ENCODE peak calls at places on chromosomes 4 and X, in four cellular contexts. G is H1, H is H9, X is IMR-90. A is an unnamed sample.

GRCh38 chrX:123425904-123426303 is 241.8 kb downstream of the GRIA3 start:
- DNase-seq in G (no peak), H (no peak), X (no peak), A (no peak)

GRCh38 chrX:135170877-135171519 is at the start of gene CT55:
- DNase-seq in G (no peak), H (peak; percentile 37), X (no peak), A (peak; percentile 26)

GRCh38 chr4:26081795-26082498 is 167.9 kb downstream of the SMIM20 start:
- DNase-seq in G (no peak), H (no peak), X (peak; percentile 52), A (peak; percentile 79)

GRCh38 chr4:37982736-37983135 is 22.5 kb downstream of the PTTG2 start:
- DNase-seq in G (no peak), H (no peak), X (no peak), A (no peak)

GRCh38 chrX:106619797-106620196 is 8.0 kb downstream of the RADX start:
- DNase-seq in G (no peak), H (no peak), X (peak; percentile 11), A (peak; percentile 2)

GRCh38 chr4:173169428-173170209 is 1.0 kb downstream of the GALNT7 start:
- DNase-seq in G (peak; percentile 75), H (peak; percentile 64), X (peak; percentile 62), A (peak; percentile 86)

GRCh38 chrX:114798902-114799301 is 215.0 kb downstream of the HTR2C start:
- DNase-seq in G (no peak), H (no peak), X (no peak), A (no peak)

GRCh38 chr4:113278324-113278934 is 229.0 kb downstream of the ANK2 start:
- DNase-seq in G (peak; percentile 80), H (peak; percentile 80), X (peak; percentile 79), A (peak; percentile 88)

GRCh38 chr4:114264877-114265291 is 285.4 kb upstream of the ARSJ start:
- DNase-seq in G (no peak), H (no peak), X (peak; percentile 63), A (no peak)

GRCh38 chr4:71268156-71268555 is 70.7 kb upstream of the SLC4A4 start:
- DNase-seq in G (no peak), H (no peak), X (peak; percentile 37), A (no peak)

GRCh38 chr4:159097785-159098184 is 5.1 kb upstream of the RAPGEF2 start:
- DNase-seq in G (no peak), H (no peak), X (no peak), A (peak; percentile 70)

GRCh38 chr4:139715721-139716391 is 50.2 kb downstream of the MGST2 start:
- DNase-seq in G (no peak), H (no peak), X (peak; percentile 30), A (peak; percentile 45)

GRCh38 chr4:157075811-157076577 is at the start of gene GLRB:
- DNase-seq in G (peak; percentile 69), H (peak; percentile 53), X (peak; percentile 11), A (peak; percentile 26)

GRCh38 chrX:68936608-68937007 is 107.8 kb downstream of the EFNB1 start:
- DNase-seq in G (no peak), H (no peak), X (peak; percentile 92), A (no peak)

GRCh38 chr4:117064297-117064696 is 21.1 kb downstream of the TRAM1L1 start:
- DNase-seq in G (no peak), H (no peak), X (peak; percentile 7), A (no peak)

GRCh38 chrX:68998716-68999115 is 166.5 kb downstream of the PJA1 start:
- DNase-seq in G (peak; percentile 30), H (peak; percentile 30), X (no peak), A (no peak)

GRCh38 chr4:140423106-140423505 is 4.3 kb downstream of the CLGN start:
- DNase-seq in G (no peak), H (no peak), X (peak; percentile 25), A (no peak)

GRCh38 chr4:60724623-60725022 is 475.5 kb upstream of the ADGRL3 start:
- DNase-seq in G (no peak), H (no peak), X (peak; percentile 95), A (peak; percentile 95)

GRCh38 chr4:139142097-139142496 is 34.9 kb downstream of the ELF2 start:
- DNase-seq in G (no peak), H (no peak), X (no peak), A (no peak)

GRCh38 chr4:27084685-27085356 is 224.2 kb downstream of the STIM2 start:
- DNase-seq in G (peak; percentile 73), H (peak; percentile 74), X (peak; percentile 2), A (peak; percentile 87)

GRCh38 chr4:15506464-15506863 is 36.8 kb downstream of the CC2D2A start:
- DNase-seq in G (no peak), H (no peak), X (peak; percentile 82), A (peak; percentile 88)

GRCh38 chrX:131746491-131746968 is 202.7 kb downstream of the OR13H1 start:
- DNase-seq in G (no peak), H (peak; percentile 50), X (peak; percentile 86), A (no peak)

GRCh38 chrX:131745942-131746489 is 202.1 kb downstream of the OR13H1 start:
- DNase-seq in G (no peak), H (no peak), X (no peak), A (no peak)

GRCh38 chrX:131739823-131740222 is 195.9 kb downstream of the OR13H1 start:
- DNase-seq in G (no peak), H (no peak), X (no peak), A (no peak)

GRCh38 chrX:131741103-131741581 is 197.3 kb downstream of the OR13H1 start:
- DNase-seq in G (no peak), H (no peak), X (peak; percentile 81), A (no peak)
- H3K9ac ChIP-seq in G (no peak overlapping the region), H (no peak overlapping the region), X (peak overlapping the region; percentile 61), A (no peak overlapping the region)

GRCh38 chrX:5957506-5957905 is 271.2 kb downstream of the NLGN4X start:
- DNase-seq in G (no peak), H (no peak), X (no peak), A (no peak)

GRCh38 chrX:5959286-5959685 is 269.4 kb downstream of the NLGN4X start:
- DNase-seq in G (no peak), H (no peak), X (no peak), A (no peak)

GRCh38 chrX:5958523-5958922 is 270.1 kb downstream of the NLGN4X start:
- DNase-seq in G (no peak), H (no peak), X (no peak), A (no peak)
- H4K8ac ChIP-seq in G (no peak overlapping the region), H (no peak overlapping the region), X (no peak overlapping the region), A (no peak overlapping the region)

GRCh38 chr4:165207016-165207430 is 338 bp upstream of the KLHL2 start:
- DNase-seq in G (no peak), H (peak; percentile 33), X (peak; percentile 31), A (peak; percentile 46)
- H3K56ac ChIP-seq in G (no peak overlapping the region), H (no peak overlapping the region), X (peak overlapping the region; percentile 9), A (peak overlapping the region; percentile 76)

GRCh38 chrX:13022926-13023325 is 21.5 kb downstream of the FAM9C start:
- DNase-seq in G (no peak), H (no peak), X (no peak), A (no peak)
- H3K9ac ChIP-seq in G (no peak overlapping the region), H (no peak overlapping the region), X (no peak overlapping the region), A (no peak overlapping the region)

GRCh38 chr4:186596346-186596745 is 41.0 kb upstream of the MTNR1A start:
- DNase-seq in G (no peak), H (no peak), X (no peak), A (no peak)
- H4K8ac ChIP-seq in G (no peak overlapping the region), H (no peak overlapping the region), X (no peak overlapping the region), A (no peak overlapping the region)

DNA sequence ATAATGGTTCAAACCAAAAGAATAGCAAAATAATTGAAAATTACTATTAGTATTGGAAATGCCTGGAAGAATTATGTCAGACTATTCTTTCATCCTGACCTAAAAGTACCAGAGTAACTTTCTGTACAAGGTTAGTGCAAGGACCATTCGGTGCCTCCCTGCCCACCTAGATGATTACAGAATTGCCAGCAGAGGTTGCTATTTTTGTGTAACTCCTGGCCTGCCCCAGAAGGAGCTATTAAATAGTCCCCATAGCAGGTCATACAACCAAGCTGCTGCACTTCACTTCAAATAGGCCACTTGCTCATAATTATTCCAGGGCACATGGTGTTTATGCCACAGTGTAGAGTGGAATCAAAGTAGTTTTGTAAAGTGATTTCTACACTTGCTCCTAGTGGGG is 831.1 kb upstream of the PABPC4L start:
- DNase-seq in G (no peak), H (no peak), X (no peak), A (peak; percentile 15)
- H3K56ac ChIP-seq in G (no peak overlapping the region), H (no peak overlapping the region), X (no peak overlapping the region), A (no peak overlapping the region)

DNA sequence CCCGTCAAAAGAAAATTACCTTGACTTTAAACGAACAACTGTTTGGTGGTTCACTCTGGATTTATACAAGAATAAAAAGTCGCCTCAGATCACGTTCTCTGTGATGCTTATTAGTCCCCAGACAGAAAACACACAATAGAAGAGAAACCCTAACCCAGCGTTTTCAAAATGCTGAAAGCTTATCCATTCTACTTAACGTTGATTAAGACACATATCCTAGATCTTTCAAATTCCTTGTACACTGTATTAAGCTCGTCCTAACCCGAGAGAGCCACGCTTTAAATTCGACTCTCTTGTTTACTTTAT is 786 bp upstream of the PITX2 start:
- DNase-seq in G (no peak), H (no peak), X (no peak), A (no peak)
- H3K9ac ChIP-seq in G (no peak overlapping the region), H (no peak overlapping the region), X (no peak overlapping the region), A (peak overlapping the region; percentile 60)

GRCh38 chr4:142440093-142440492 is 406.0 kb downstream of the INPP4B start:
- DNase-seq in G (no peak), H (no peak), X (peak; percentile 29), A (no peak)

GRCh38 chr4:142434519-142435224 is 411.4 kb downstream of the INPP4B start:
- DNase-seq in G (no peak), H (peak; percentile 36), X (no peak), A (peak; percentile 45)

DNA sequence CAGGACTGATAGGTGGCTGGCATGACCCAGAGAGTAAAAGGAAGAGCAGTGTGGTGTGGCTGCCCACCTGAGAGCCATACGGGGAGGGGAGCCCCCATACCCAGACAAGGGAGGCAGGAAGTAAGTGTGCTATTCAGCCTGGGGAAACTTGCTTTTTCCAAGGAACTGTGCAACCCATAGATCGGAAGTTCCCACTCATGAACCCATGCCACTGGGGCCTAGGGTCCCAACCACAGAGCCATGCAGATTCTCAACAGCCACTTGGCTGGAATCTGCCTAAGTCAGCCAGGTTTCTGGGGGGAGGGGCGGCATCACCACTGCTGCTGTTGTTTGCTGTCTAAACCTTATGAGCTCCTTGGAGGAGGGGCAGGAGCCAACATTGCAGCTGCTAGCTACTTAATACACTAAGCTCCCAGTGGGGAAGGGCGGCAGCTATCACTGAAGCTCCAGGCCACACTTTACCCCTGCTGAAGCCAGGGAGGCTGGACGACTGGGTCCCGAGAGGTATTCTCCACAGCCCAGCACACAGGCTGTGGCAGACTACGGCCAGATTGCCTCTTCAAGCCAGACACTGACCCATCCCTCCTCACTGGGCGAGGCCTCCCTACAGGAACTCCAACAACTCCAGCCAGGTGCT is 410.4 kb downstream of the INPP4B start:
- DNase-seq in G (peak; percentile 67), H (peak; percentile 75), X (no peak), A (peak; percentile 93)
- H4K8ac ChIP-seq in G (peak overlapping the region; percentile 57), H (no peak overlapping the region), X (no peak overlapping the region), A (no peak overlapping the region)

GRCh38 chr4:40785727-40786126 is 36.0 kb downstream of the NSUN7 start:
- DNase-seq in G (no peak), H (no peak), X (no peak), A (no peak)

GRCh38 chr4:40788338-40788737 is 38.6 kb downstream of the NSUN7 start:
- DNase-seq in G (no peak), H (no peak), X (no peak), A (no peak)
- H3K56ac ChIP-seq in G (no peak overlapping the region), H (no peak overlapping the region), X (no peak overlapping the region), A (no peak overlapping the region)